ENCODE peak calls at places on chromosomes 13 and 19, in five cellular contexts. One of them, this sample, is unnamed.

GRCh38 chr19:54133312-54133956 is 4.1 kb upstream of the CNOT3 start:
- DNase-seq in GM10248: no peak
- DNase-seq in sciatic nerve: no peak
- DNase-seq in stimulated activated CD4-positive, alpha-beta T cell treated with anti-CD3 and anti-CD28 coated beads, TNF-alpha, amount 100 ng/mL, for 1 hour: no peak
- DNase-seq in activated T-helper 2 cell treated with anti-CD3 and anti-CD28 coated beads, Interferon-gamma antibody, Interleukin-2, Interleukin-4, amounts not matched to agents 10 μg/mL and 5 μg/mL and 100 μg/mL, durations not matched to agents 14 hours and 24 hours and 36 hours: no peak
- DNase-seq in this sample: no peak

GRCh38 chr13:29706923-29707322 is 111.4 kb upstream of the SLC7A1 start:
- DNase-seq in GM10248: no peak
- DNase-seq in activated T-helper 2 cell treated with anti-CD3 and anti-CD28 coated beads, Interferon-gamma antibody, Interleukin-2, Interleukin-4, amounts not matched to agents 10 μg/mL and 5 μg/mL and 100 μg/mL, durations not matched to agents 14 hours and 24 hours and 36 hours: no peak
- DNase-seq in sciatic nerve: no peak
- DNase-seq in stimulated activated CD4-positive, alpha-beta T cell treated with anti-CD3 and anti-CD28 coated beads, TNF-alpha, amount 100 ng/mL, for 1 hour: no peak
- DNase-seq in this sample: no peak

GRCh38 chr13:51958217-51958547 is 53.1 kb downstream of the ATP7B start:
- DNase-seq in GM10248: no peak
- DNase-seq in sciatic nerve: no peak
- DNase-seq in activated T-helper 2 cell treated with anti-CD3 and anti-CD28 coated beads, Interferon-gamma antibody, Interleukin-2, Interleukin-4, amounts not matched to agents 10 μg/mL and 5 μg/mL and 100 μg/mL, durations not matched to agents 14 hours and 24 hours and 36 hours: no peak
- DNase-seq in stimulated activated CD4-positive, alpha-beta T cell treated with anti-CD3 and anti-CD28 coated beads, TNF-alpha, amount 100 ng/mL, for 1 hour: no peak
- DNase-seq in this sample: no peak

GRCh38 chr13:43908156-43909126 is 28.7 kb downstream of the LACC1 start:
- DNase-seq in GM10248: no peak
- DNase-seq in stimulated activated CD4-positive, alpha-beta T cell treated with anti-CD3 and anti-CD28 coated beads, TNF-alpha, amount 100 ng/mL, for 1 hour: no peak
- DNase-seq in activated T-helper 2 cell treated with anti-CD3 and anti-CD28 coated beads, Interferon-gamma antibody, Interleukin-2, Interleukin-4, amounts not matched to agents 10 μg/mL and 5 μg/mL and 100 μg/mL, durations not matched to agents 14 hours and 24 hours and 36 hours: no peak
- DNase-seq in sciatic nerve: no peak
- DNase-seq in this sample: no peak

GRCh38 chr19:45503909-45504308 is 3.4 kb upstream of the VASP start:
- DNase-seq in GM10248: no peak
- DNase-seq in sciatic nerve: no peak
- DNase-seq in stimulated activated CD4-positive, alpha-beta T cell treated with anti-CD3 and anti-CD28 coated beads, TNF-alpha, amount 100 ng/mL, for 1 hour: no peak
- DNase-seq in activated T-helper 2 cell treated with anti-CD3 and anti-CD28 coated beads, Interferon-gamma antibody, Interleukin-2, Interleukin-4, amounts not matched to agents 10 μg/mL and 5 μg/mL and 100 μg/mL, durations not matched to agents 14 hours and 24 hours and 36 hours: no peak
- DNase-seq in this sample: no peak

GRCh38 chr13:41706189-41706588 is 248.8 kb downstream of the RGCC start:
- DNase-seq in sciatic nerve: no peak
- DNase-seq in GM10248: no peak
- DNase-seq in activated T-helper 2 cell treated with anti-CD3 and anti-CD28 coated beads, Interferon-gamma antibody, Interleukin-2, Interleukin-4, amounts not matched to agents 10 μg/mL and 5 μg/mL and 100 μg/mL, durations not matched to agents 14 hours and 24 hours and 36 hours: no peak
- DNase-seq in stimulated activated CD4-positive, alpha-beta T cell treated with anti-CD3 and anti-CD28 coated beads, TNF-alpha, amount 100 ng/mL, for 1 hour: no peak
- DNase-seq in this sample: no peak

GRCh38 chr13:34156841-34157365 is 339.0 kb downstream of the RFC3 start:
- DNase-seq in GM10248: peak
- DNase-seq in sciatic nerve: peak
- DNase-seq in stimulated activated CD4-positive, alpha-beta T cell treated with anti-CD3 and anti-CD28 coated beads, TNF-alpha, amount 100 ng/mL, for 1 hour: no peak
- DNase-seq in activated T-helper 2 cell treated with anti-CD3 and anti-CD28 coated beads, Interferon-gamma antibody, Interleukin-2, Interleukin-4, amounts not matched to agents 10 μg/mL and 5 μg/mL and 100 μg/mL, durations not matched to agents 14 hours and 24 hours and 36 hours: peak
- DNase-seq in this sample: no peak

GRCh38 chr19:56806639-56807038 is 33.9 kb downstream of the PEG3 start:
- DNase-seq in sciatic nerve: no peak
- DNase-seq in GM10248: no peak
- DNase-seq in stimulated activated CD4-positive, alpha-beta T cell treated with anti-CD3 and anti-CD28 coated beads, TNF-alpha, amount 100 ng/mL, for 1 hour: no peak
- DNase-seq in activated T-helper 2 cell treated with anti-CD3 and anti-CD28 coated beads, Interferon-gamma antibody, Interleukin-2, Interleukin-4, amounts not matched to agents 10 μg/mL and 5 μg/mL and 100 μg/mL, durations not matched to agents 14 hours and 24 hours and 36 hours: no peak
- DNase-seq in this sample: no peak

GRCh38 chr19:6005321-6006069 is 27.6 kb upstream of the RANBP3 start:
- DNase-seq in GM10248: no peak
- DNase-seq in activated T-helper 2 cell treated with anti-CD3 and anti-CD28 coated beads, Interferon-gamma antibody, Interleukin-2, Interleukin-4, amounts not matched to agents 10 μg/mL and 5 μg/mL and 100 μg/mL, durations not matched to agents 14 hours and 24 hours and 36 hours: no peak
- DNase-seq in sciatic nerve: no peak
- DNase-seq in stimulated activated CD4-positive, alpha-beta T cell treated with anti-CD3 and anti-CD28 coated beads, TNF-alpha, amount 100 ng/mL, for 1 hour: no peak
- DNase-seq in this sample: no peak

GRCh38 chr13:54356849-54357248 is 1328.2 kb downstream of the OLFM4 start:
- DNase-seq in GM10248: no peak
- DNase-seq in stimulated activated CD4-positive, alpha-beta T cell treated with anti-CD3 and anti-CD28 coated beads, TNF-alpha, amount 100 ng/mL, for 1 hour: no peak
- DNase-seq in activated T-helper 2 cell treated with anti-CD3 and anti-CD28 coated beads, Interferon-gamma antibody, Interleukin-2, Interleukin-4, amounts not matched to agents 10 μg/mL and 5 μg/mL and 100 μg/mL, durations not matched to agents 14 hours and 24 hours and 36 hours: no peak
- DNase-seq in sciatic nerve: no peak
- DNase-seq in this sample: peak

GRCh38 chr19:55079400-55080038 is 3.9 kb downstream of the EPS8L1 start:
- DNase-seq in stimulated activated CD4-positive, alpha-beta T cell treated with anti-CD3 and anti-CD28 coated beads, TNF-alpha, amount 100 ng/mL, for 1 hour: no peak
- DNase-seq in sciatic nerve: no peak
- DNase-seq in activated T-helper 2 cell treated with anti-CD3 and anti-CD28 coated beads, Interferon-gamma antibody, Interleukin-2, Interleukin-4, amounts not matched to agents 10 μg/mL and 5 μg/mL and 100 μg/mL, durations not matched to agents 14 hours and 24 hours and 36 hours: no peak
- DNase-seq in GM10248: no peak
- DNase-seq in this sample: no peak